ENCODE peak calls at places on chromosomes 3 and 15, in four cellular contexts. T is testis, G is mesenchymal stem cell, Q is Karpas-422. N is an unnamed sample. For H3K4me1, the result is how much of the 10 kb centered on the place peaks cover.

GRCh38 chr3:127135241-127136023 is 57.5 kb upstream of the PRR23E start:
- DNase-seq in Q (no peak), T (peak), G (peak), N (no peak)

GRCh38 chr3:73625124-73625665 is 454 bp upstream of the PDZRN3 start:
- DNase-seq in T (peak), G (peak), Q (no peak), N (peak)

GRCh38 chr3:188673509-188674239 is 498.1 kb upstream of the TPRG1 start:
- DNase-seq in G (peak), T (no peak), Q (no peak), N (no peak)

GRCh38 chr3:122992628-122993570 is 34.7 kb downstream of the SEMA5B start:
- DNase-seq in Q (no peak), G (no peak), T (no peak), N (no peak)

GRCh38 chr3:12875857-12876451 is 34.6 kb upstream of the RPL32 start:
- DNase-seq in T (peak), Q (no peak), G (peak), N (peak)

GRCh38 chr15:85667491-85668424 is 127.0 kb downstream of the KLHL25 start:
- DNase-seq in Q (peak), G (peak), T (peak), N (peak)

GRCh38 chr3:14428087-14429067 is 26.0 kb downstream of the SLC6A6 start:
- DNase-seq in G (no peak), Q (peak), T (no peak), N (no peak)

GRCh38 chr3:126758019-126758418 is 54.0 kb downstream of the CHCHD6 start:
- DNase-seq in T (no peak), G (no peak), Q (no peak), N (no peak)

GRCh38 chr15:57146394-57147140 is 228.1 kb downstream of the TCF12 start:
- DNase-seq in T (no peak), Q (peak), G (peak), N (peak)

GRCh38 chr3:3632439-3632838 is 166.8 kb upstream of the LRRN1 start:
- DNase-seq in G (no peak), T (no peak), Q (no peak), N (no peak)

GRCh38 chr3:6580808-6581207 is 280.1 kb upstream of the GRM7 start:
- DNase-seq in G (no peak), T (no peak), Q (no peak), N (no peak)

GRCh38 chr3:169781209-169781855 is 8.1 kb downstream of the MYNN start:
- DNase-seq in Q (no peak), G (no peak), T (no peak), N (no peak)

GRCh38 chr3:14278799-14279705 is 100.4 kb downstream of the LSM3 start:
- DNase-seq in T (no peak), Q (no peak), G (peak), N (no peak)

GRCh38 chr3:11774296-11774877 is 72.3 kb downstream of the TAMM41 start:
- DNase-seq in Q (peak), G (peak), T (peak), N (peak)

GRCh38 chr3:185270956-185271332 is 17.1 kb upstream of the EHHADH start:
- DNase-seq in G (no peak), T (no peak), Q (no peak), N (no peak)

GRCh38 chr3:180138871-180139270 is 102.1 kb upstream of the PEX5L start:
- DNase-seq in Q (no peak), T (no peak), G (no peak), N (no peak)

GRCh38 chr3:106590259-106590658 is 721.4 kb upstream of the CBLB start:
- DNase-seq in G (no peak), T (no peak), Q (no peak), N (no peak)

GRCh38 chr3:61986473-61986872 is 386.9 kb downstream of the FEZF2 start:
- DNase-seq in T (no peak), G (no peak), Q (no peak), N (no peak)

GRCh38 chr3:191397771-191398170 is 63.2 kb upstream of the PYDC2 start:
- DNase-seq in Q (no peak), G (no peak), T (no peak), N (no peak)

GRCh38 chr3:195013962-195014361 is 257.0 kb downstream of the XXYLT1 start:
- DNase-seq in Q (no peak), G (no peak), T (no peak), N (no peak)

GRCh38 chr3:62502315-62503300 is 129.3 kb upstream of the FEZF2 start:
- DNase-seq in T (no peak), Q (peak), G (no peak), N (no peak)

GRCh38 chr3:142981108-142981507 is 17.6 kb upstream of the PAQR9 start:
- DNase-seq in G (no peak), Q (no peak), T (no peak), N (no peak)

GRCh38 chr3:158748237-158748828 is 16.1 kb upstream of the RARRES1 start:
- DNase-seq in Q (no peak), G (peak), T (peak), N (no peak)

GRCh38 chr3:179949428-179949827 is 87.3 kb downstream of the PEX5L start:
- DNase-seq in G (no peak), Q (peak), T (no peak), N (no peak)

GRCh38 chr3:120743556-120744195 is 1.1 kb downstream of the GTF2E1 start:
- DNase-seq in T (no peak), G (no peak), Q (no peak), N (peak)

GRCh38 chr3:46965151-46965550 is 11.4 kb downstream of the CCDC12 start:
- DNase-seq in Q (peak), G (no peak), T (no peak), N (no peak)

GRCh38 chr3:156433910-156434309 is 121.0 kb downstream of the SSR3 start:
- DNase-seq in G (peak), T (no peak), Q (no peak), N (no peak)

GRCh38 chr3:139199421-139200010 is 144.3 kb upstream of the MRPS22 start:
- DNase-seq in T (no peak), Q (no peak), G (no peak), N (no peak)

GRCh38 chr15:68343579-68344225 is 66.2 kb downstream of the FEM1B start:
- DNase-seq in Q (no peak), T (no peak), G (no peak), N (no peak)

GRCh38 chr15:68341851-68342336 is 64.3 kb downstream of the FEM1B start:
- DNase-seq in G (peak), Q (no peak), T (no peak), N (no peak)

GRCh38 chr15:68344600-68344999 is 67.1 kb downstream of the FEM1B start:
- DNase-seq in T (no peak), G (no peak), Q (no peak), N (no peak)

GRCh38 chr15:68340711-68341671 is 63.4 kb downstream of the FEM1B start:
- DNase-seq in T (peak), Q (no peak), G (peak), N (no peak)

DNA sequence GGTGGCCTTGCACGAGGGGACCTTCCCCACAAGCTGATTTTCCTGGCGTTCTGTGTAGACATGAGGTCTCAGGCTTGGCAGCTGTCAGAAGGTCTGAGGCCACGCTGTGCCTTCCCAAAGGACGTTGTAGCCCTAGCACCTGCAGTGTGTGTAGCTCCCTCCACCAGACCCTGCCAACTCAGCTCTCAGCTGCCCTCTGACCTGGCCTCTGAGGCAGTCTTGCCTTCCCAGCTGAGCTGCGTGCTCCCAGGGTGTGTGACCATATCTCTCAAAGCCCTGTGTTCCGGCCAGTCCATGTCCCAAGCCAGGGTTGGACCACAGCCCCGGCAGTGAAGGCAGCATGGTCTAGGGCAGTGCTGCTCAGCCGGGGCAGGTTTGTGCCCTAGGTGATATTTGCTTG is 64.8 kb downstream of the FEM1B start:
- DNase-seq in Q (no peak), G (no peak), T (peak), N (no peak)
- H3K4me1 ChIP-seq in Q (under half), G (under half), T (under half), N (under half)

DNA sequence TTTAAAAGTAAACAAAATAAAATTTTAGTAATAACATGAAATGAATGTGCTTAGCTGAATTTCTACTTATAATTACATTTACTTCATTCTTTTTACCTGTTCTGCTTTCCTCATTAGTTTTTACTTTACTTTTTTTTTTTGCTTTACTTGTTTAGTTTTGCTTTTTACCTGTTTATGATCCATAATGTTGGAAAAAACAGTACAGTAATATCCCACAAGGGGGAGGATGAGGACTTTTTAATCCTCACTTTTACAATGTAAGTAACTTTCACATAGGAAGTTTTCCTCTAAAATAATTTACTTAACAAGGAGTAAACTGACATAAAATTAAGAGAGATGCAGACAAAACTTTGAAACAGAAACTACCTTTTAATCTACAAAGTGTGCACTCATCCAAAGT is 268.7 kb downstream of the TBC1D5 start:
- DNase-seq in Q (no peak), T (no peak), G (peak), N (no peak)
- H3K27ac ChIP-seq in Q (no peak), T (no peak), G (no peak), N (no peak)

GRCh38 chr3:30679045-30679444 is 72.6 kb downstream of the TGFBR2 start:
- DNase-seq in T (no peak), G (no peak), Q (no peak), N (no peak)
- H3K4me1 ChIP-seq in T (under half), G (under half), Q (under half), N (under half)

DNA sequence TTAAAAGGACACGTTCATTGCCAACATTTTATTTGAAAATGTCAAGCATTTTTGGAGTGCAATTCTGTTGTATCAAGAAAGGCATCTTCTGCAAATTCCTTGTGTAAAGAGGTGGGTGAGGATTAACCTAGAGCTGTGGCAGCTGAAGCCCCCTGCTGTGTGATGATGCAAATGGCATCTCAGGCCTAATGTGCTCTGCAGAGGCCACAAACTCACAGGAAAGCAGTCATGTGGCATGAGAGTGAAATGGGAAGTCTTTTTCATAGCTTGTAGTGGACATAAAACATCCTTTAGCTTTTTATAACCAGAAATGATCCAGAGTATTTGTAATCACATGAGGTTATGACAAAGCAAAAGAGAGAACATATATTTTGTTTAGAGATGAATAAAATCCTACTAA is 6.4 kb downstream of the CADM2 start:
- DNase-seq in T (no peak), Q (peak), G (no peak), N (no peak)
- H3K27ac ChIP-seq in T (no peak), Q (no peak), G (no peak), N (no peak)

DNA sequence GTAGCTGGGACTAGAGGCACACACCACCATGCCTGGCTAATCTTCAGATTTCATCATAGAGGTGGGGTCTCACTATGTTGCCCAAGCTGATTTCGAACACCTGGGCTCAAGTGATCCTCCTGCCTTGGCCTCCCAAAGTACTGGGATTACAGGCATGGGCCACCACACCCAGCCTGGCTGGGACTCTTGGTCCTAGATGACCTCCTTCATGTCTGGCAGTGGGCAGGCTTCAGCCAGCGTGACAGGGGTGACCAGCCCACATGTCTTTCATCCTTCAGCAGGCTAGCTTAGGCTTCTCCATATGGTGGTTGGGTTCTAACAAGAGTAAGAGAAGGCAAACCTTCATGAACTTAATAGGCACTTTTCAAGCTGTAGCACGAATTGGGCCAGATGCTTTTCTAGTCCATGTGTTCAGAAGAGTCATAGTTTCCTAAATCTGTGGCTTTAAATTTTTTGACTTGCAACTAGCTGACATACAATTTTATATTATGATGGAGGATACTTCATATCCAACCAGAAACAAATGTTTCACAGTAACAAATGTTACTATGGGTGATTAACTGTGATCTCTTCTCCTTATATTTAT is 7.7 kb downstream of the GPD1L start:
- DNase-seq in Q (no peak), G (no peak), T (no peak), N (no peak)
- H3K4me1 ChIP-seq in Q (under half), G (under half), T (under half), N (under half)

GRCh38 chr15:47517737-47518136 is 199.6 kb upstream of the SEMA6D start:
- DNase-seq in T (no peak), Q (no peak), G (peak), N (no peak)

GRCh38 chr15:47511241-47511640 is 206.1 kb upstream of the SEMA6D start:
- DNase-seq in G (no peak), Q (no peak), T (no peak), N (no peak)

GRCh38 chr15:47516576-47517371 is 200.5 kb upstream of the SEMA6D start:
- DNase-seq in Q (no peak), T (no peak), G (peak), N (no peak)

GRCh38 chr15:47513496-47513895 is 203.8 kb upstream of the SEMA6D start:
- DNase-seq in T (no peak), Q (no peak), G (no peak), N (no peak)

DNA sequence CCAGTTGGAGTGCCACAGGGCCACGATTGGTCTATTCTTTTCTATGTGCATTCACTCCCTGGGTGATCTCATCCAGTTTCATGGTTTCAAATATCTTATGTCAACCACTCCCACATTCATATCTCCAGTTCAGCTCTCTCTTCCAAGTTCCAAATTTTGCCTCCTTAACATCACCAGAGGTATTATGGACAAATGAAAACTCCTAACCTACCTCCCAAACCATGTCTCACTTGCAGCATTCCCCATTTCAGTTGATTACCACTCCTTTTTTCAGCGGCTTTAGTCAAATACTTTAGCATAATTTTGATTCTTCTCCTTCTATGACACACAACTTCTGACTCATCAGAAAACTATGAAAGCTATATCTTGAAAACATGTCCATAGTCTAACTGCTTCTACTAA is 203.1 kb upstream of the SEMA6D start:
- DNase-seq in G (peak), Q (no peak), T (no peak), N (peak)
- H3K27ac ChIP-seq in G (peak), Q (no peak), T (no peak), N (no peak)

GRCh38 chr3:87324609-87325008 is 48.2 kb upstream of the POU1F1 start:
- DNase-seq in T (no peak), Q (no peak), G (no peak), N (no peak)

GRCh38 chr3:87317779-87318178 is 41.4 kb upstream of the POU1F1 start:
- DNase-seq in Q (no peak), T (no peak), G (no peak), N (no peak)

GRCh38 chr3:87318609-87319008 is 42.2 kb upstream of the POU1F1 start:
- DNase-seq in T (no peak), Q (no peak), G (no peak), N (no peak)

GRCh38 chr3:87320748-87321634 is 44.6 kb upstream of the POU1F1 start:
- DNase-seq in T (no peak), G (no peak), Q (no peak), N (no peak)
- H3K4me1 ChIP-seq in T (under half), G (under half), Q (under half), N (under half)

GRCh38 chr3:197847866-197848401 is 56.9 kb downstream of the LRCH3 start:
- DNase-seq in T (no peak), G (peak), Q (no peak), N (peak)
- H3K27ac ChIP-seq in T (no peak), G (peak), Q (no peak), N (peak)

DNA sequence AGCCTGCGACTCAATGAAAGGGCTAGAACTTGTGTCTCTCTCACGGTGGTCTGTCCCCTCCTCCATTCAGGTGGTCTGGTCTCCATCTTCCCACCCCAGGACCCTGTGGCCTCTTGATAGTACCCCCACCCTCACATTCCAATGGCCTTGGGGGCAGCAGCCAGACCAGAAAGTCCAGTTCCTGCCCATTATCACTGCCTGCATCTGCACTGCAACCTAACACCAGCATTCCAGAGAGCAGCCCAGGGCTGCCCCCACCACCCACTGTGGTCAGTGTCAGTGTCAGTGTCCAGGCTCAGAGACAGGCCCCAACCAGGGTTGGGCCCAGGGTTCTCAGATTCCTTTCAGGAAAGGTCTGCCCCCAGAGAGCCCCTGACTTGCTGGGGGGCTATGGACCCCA is 12.6 kb downstream of the IGDCC3 start:
- DNase-seq in T (no peak), G (peak), Q (no peak), N (no peak)
- H3K4me1 ChIP-seq in T (under half), G (under half), Q (under half), N (under half)

N was measured in small intestine.